ENCODE peak calls at places on chromosomes 1 and 21, in four cellular contexts. H, L, W and N are unnamed samples.

GRCh38 chr21:38140192-38140905 is 116.4 kb upstream of the KCNJ15 start:
- DNase-seq in H (peak; percentile 25), L (no peak), W (no peak), N (no peak)

GRCh38 chr1:227654858-227655752 is 80.0 kb downstream of the JMJD4 start:
- DNase-seq in H (no peak), L (no peak), W (no peak), N (no peak)

GRCh38 chr1:172826096-172826741 is 167.3 kb downstream of the FASLG start:
- DNase-seq in H (peak; percentile 95), L (peak; percentile 61), W (no peak), N (no peak)

GRCh38 chr1:88800382-88801051 is 90.8 kb downstream of the GTF2B start:
- DNase-seq in H (peak; percentile 13), L (no peak), W (no peak), N (peak; percentile 46)

GRCh38 chr1:108199231-108199657 is 899 bp downstream of the SLC25A24 start:
- DNase-seq in H (peak; percentile 23), L (peak; percentile 16), W (no peak), N (no peak)

GRCh38 chr1:241627453-241628329 is 12.5 kb downstream of the CHML start:
- DNase-seq in H (peak; percentile 86), L (peak; percentile 47), W (peak; percentile 57), N (peak; percentile 49)

GRCh38 chr1:241998412-241998921 is 431 bp downstream of the MAP1LC3C start:
- DNase-seq in H (peak; percentile 73), L (peak; percentile 89), W (peak; percentile 57), N (peak; percentile 85)

GRCh38 chr1:217059401-217059800 is 336.2 kb upstream of the ESRRG start:
- DNase-seq in H (no peak), L (no peak), W (no peak), N (no peak)

GRCh38 chr1:99503276-99503747 is 142.6 kb upstream of the PALMD start:
- DNase-seq in H (peak; percentile 52), L (no peak), W (no peak), N (peak; percentile 12)

GRCh38 chr1:28266920-28267322 is 7.6 kb downstream of the SESN2 start:
- DNase-seq in H (no peak), L (no peak), W (no peak), N (peak; percentile 76)

GRCh38 chr1:32014199-32014936 is 700 bp downstream of the KHDRBS1 start:
- DNase-seq in H (peak; percentile 36), L (no peak), W (no peak), N (peak; percentile 65)

GRCh38 chr1:235156265-235156664 is 4.8 kb downstream of the RBM34 start:
- DNase-seq in H (no peak), L (no peak), W (no peak), N (no peak)

GRCh38 chr1:163980391-163980790 is 578.6 kb upstream of the PBX1 start:
- DNase-seq in H (no peak), L (no peak), W (no peak), N (no peak)

DNA sequence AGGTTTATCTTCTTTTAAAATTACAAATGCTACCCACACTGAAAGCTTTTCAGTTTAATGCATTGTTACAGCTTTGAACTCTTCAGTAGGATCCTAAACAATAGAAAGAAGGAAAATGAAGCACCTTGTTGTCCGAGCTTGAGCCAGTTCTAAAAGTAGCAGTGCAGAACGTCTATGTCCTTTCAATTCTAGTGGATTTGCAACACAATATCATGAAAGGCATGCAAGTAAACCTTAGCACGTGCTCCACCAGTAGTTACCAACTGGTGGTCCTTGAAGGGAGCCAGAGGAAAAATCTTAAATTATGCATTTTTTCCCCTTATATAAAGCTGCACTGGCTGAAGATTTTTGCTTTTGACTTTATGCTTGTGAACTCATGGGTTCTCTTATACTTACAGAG is 208.2 kb downstream of the NFIA start:
- DNase-seq in H (no peak), L (no peak), W (no peak), N (no peak)
- H3K4me1 ChIP-seq in H (no peaks in the 10 kb centered on the region), L (peaks cover 18% of the 10 kb centered on the region), W (peaks cover 44% of the 10 kb centered on the region), N (no peaks in the 10 kb centered on the region)

DNA sequence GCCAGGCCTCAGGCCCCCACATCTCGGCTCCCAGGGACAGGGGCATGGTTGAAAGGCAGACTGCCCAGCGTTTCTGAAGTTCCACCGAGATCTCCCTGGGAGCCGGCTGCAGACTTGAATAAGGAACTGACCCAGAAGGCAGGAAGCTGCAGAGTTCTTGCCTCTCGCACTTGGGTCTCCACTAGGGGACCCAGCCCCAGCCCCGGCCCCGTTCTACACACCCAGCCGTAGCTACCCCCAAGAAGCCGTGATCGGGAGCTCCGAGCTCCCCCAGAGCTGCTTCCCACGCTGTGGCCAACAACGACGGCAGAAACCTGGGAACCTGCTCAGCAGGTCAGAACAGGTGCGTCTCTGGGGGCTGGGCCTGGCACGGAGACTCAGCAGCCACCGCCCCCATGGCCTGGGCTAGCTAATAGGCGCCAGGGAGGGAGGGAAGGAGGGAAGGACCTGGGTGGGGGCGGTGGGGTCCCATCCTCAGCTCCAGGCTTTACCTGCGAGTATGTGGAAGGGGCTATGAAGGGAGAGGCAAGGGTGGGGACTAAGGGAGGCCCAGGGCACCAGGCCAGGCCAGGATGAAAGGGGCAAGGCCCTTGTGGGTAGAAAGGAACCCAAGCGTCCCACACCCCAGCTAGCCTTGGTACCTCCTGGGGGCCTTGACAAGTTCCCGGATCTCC is at the start of gene NECTIN4:
- DNase-seq in H (no peak), L (no peak), W (no peak), N (no peak)
- H3K4me1 ChIP-seq in H (peaks cover 19% of the 10 kb centered on the region), L (peaks cover 80% of the 10 kb centered on the region), W (peaks cover 55% of the 10 kb centered on the region), N (peaks cover under 1% of the 10 kb centered on the region)

GRCh38 chr1:203591626-203592025 is 35.0 kb upstream of the ATP2B4 start:
- DNase-seq in H (no peak), L (no peak), W (no peak), N (no peak)
- H3K4me1 ChIP-seq in H (peaks cover 25% of the 10 kb centered on the region), L (peaks cover 6% of the 10 kb centered on the region), W (no peaks in the 10 kb centered on the region), N (no peaks in the 10 kb centered on the region)

GRCh38 chr1:214546076-214546475 is 5.3 kb downstream of the PTPN14 start:
- DNase-seq in H (no peak), L (no peak), W (no peak), N (no peak)
- H3K4me1 ChIP-seq in H (peaks cover 9% of the 10 kb centered on the region), L (peaks cover 20% of the 10 kb centered on the region), W (peaks cover 55% of the 10 kb centered on the region), N (no peaks in the 10 kb centered on the region)

GRCh38 chr1:7435276-7436055 is 335.6 kb upstream of the VAMP3 start:
- DNase-seq in H (no peak), L (no peak), W (no peak), N (no peak)
- H3K4me1 ChIP-seq in H (no peaks in the 10 kb centered on the region), L (no peaks in the 10 kb centered on the region), W (no peaks in the 10 kb centered on the region), N (no peaks in the 10 kb centered on the region)